ENCODE peak calls at places on chromosome 18, in five cellular contexts. J, W, K, M and N are unnamed samples.

GRCh38 chr18:36322734-36323133 is 25.2 kb downstream of the FHOD3 start:
- DNase-seq in J (no peak), W (no peak), K (no peak), M (no peak), N (no peak)

GRCh38 chr18:63365909-63366269 is 1.1 kb downstream of the KDSR start:
- DNase-seq in J (no peak), W (peak), K (no peak), M (no peak), N (no peak)

GRCh38 chr18:44681039-44681595 is 429 bp downstream of the SETBP1 start:
- DNase-seq in J (no peak), W (peak), K (no peak), M (no peak), N (no peak)

GRCh38 chr18:37341473-37342086 is 224.0 kb downstream of the CELF4 start:
- DNase-seq in J (no peak), W (no peak), K (no peak), M (no peak), N (no peak)

GRCh38 chr18:48690494-48690893 is 151.7 kb downstream of the CTIF start:
- DNase-seq in J (no peak), W (no peak), K (no peak), M (no peak), N (no peak)

GRCh38 chr18:55301196-55301540 is 286.8 kb downstream of the TCF4 start:
- DNase-seq in J (no peak), W (no peak), K (no peak), M (no peak), N (no peak)

GRCh38 chr18:72700961-72701710 is 157.0 kb upstream of the CBLN2 start:
- DNase-seq in J (no peak), W (no peak), K (no peak), M (no peak), N (no peak)

GRCh38 chr18:48639772-48640432 is 101.1 kb downstream of the CTIF start:
- DNase-seq in J (no peak), W (no peak), K (peak), M (no peak), N (no peak)

GRCh38 chr18:79569720-79570119 is 109.9 kb upstream of the CTDP1 start:
- DNase-seq in J (no peak), W (no peak), K (peak), M (no peak), N (no peak)

GRCh38 chr18:58096658-58097057 is 52.6 kb downstream of the NEDD4L start:
- DNase-seq in J (no peak), W (no peak), K (no peak), M (no peak), N (no peak)

GRCh38 chr18:23107718-23108117 is 27.6 kb upstream of the CABLES1 start:
- DNase-seq in J (no peak), W (no peak), K (no peak), M (no peak), N (no peak)

GRCh38 chr18:8741524-8741923 is 36.2 kb downstream of the MTCL1 start:
- DNase-seq in J (no peak), W (no peak), K (no peak), M (no peak), N (no peak)

GRCh38 chr18:59820663-59821062 is 79.1 kb upstream of the PMAIP1 start:
- DNase-seq in J (peak), W (no peak), K (no peak), M (no peak), N (no peak)

GRCh38 chr18:75218064-75218463 is 7.5 kb downstream of the TSHZ1 start:
- DNase-seq in J (no peak), W (no peak), K (no peak), M (no peak), N (no peak)

GRCh38 chr18:68480196-68480595 is 234.7 kb downstream of the TMX3 start:
- DNase-seq in J (no peak), W (no peak), K (no peak), M (no peak), N (no peak)

GRCh38 chr18:48023334-48024008 is 93.0 kb upstream of the SMAD2 start:
- DNase-seq in J (no peak), W (no peak), K (peak), M (no peak), N (no peak)

GRCh38 chr18:2108581-2108980 is 462.7 kb downstream of the METTL4 start:
- DNase-seq in J (no peak), W (no peak), K (no peak), M (no peak), N (no peak)

GRCh38 chr18:44128365-44128764 is 552.3 kb upstream of the SETBP1 start:
- DNase-seq in J (no peak), W (no peak), K (no peak), M (no peak), N (no peak)

GRCh38 chr18:36127866-36128845 is 984 bp downstream of the SLC39A6 start:
- DNase-seq in J (peak), W (no peak), K (peak), M (no peak), N (no peak)

GRCh38 chr18:28736951-28737350 is 560.0 kb upstream of the CDH2 start:
- DNase-seq in J (no peak), W (no peak), K (no peak), M (no peak), N (no peak)

GRCh38 chr18:24603151-24603550 is 142.7 kb downstream of the HRH4 start:
- DNase-seq in J (no peak), W (no peak), K (no peak), M (no peak), N (no peak)

GRCh38 chr18:75211002-75211621 is 515 bp downstream of the TSHZ1 start:
- DNase-seq in J (no peak), W (peak), K (no peak), M (no peak), N (no peak)

GRCh38 chr18:56921888-56922480 is 224.9 kb upstream of the BOD1L2 start:
- DNase-seq in J (no peak), W (no peak), K (no peak), M (no peak), N (no peak)

GRCh38 chr18:69838620-69839411 is 108.9 kb downstream of the CD226 start:
- DNase-seq in J (no peak), W (no peak), K (no peak), M (no peak), N (no peak)

GRCh38 chr18:39841133-39842041 is 2113.6 kb upstream of the PIK3C3 start:
- DNase-seq in J (peak), W (no peak), K (peak), M (no peak), N (no peak)

GRCh38 chr18:13217466-13217961 is 1.0 kb upstream of the LDLRAD4 start:
- DNase-seq in J (no peak), W (peak), K (peak), M (peak), N (peak)

GRCh38 chr18:27839141-27839540 is 337.8 kb downstream of the CDH2 start:
- DNase-seq in J (peak), W (no peak), K (no peak), M (no peak), N (no peak)